ENCODE peak calls at places on chromosomes 1 and 21, in nine cellular contexts. W is GM06990; Z is astrocyte of the cerebellum; O is CD8-positive, alpha-beta T cell; X is right atrium auricular region; F is psoas muscle; E is transverse colon; M is endodermal cell; P is foreskin fibroblast. L is an unnamed sample.

GRCh38 chr21:27646691-27647090 is 679.8 kb upstream of the ADAMTS5 start:
- DNase-seq in W (no peak), Z (no peak), O (no peak), X (no peak), F (no peak), E (no peak), M (no peak), P (peak), L (peak)

GRCh38 chr1:30900931-30901560 is 7.5 kb downstream of the SDC3 start:
- DNase-seq in W (no peak), Z (no peak), O (no peak), X (no peak), F (no peak), E (no peak), M (no peak), P (no peak), L (no peak)

GRCh38 chr1:172206256-172206655 is 214.2 kb upstream of the C1orf105 start:
- DNase-seq in W (no peak), Z (no peak), O (no peak), X (no peak), F (no peak), E (no peak), M (no peak), P (no peak), L (no peak)

GRCh38 chr1:92749024-92749634 is 35.8 kb downstream of the EVI5 start:
- DNase-seq in W (peak), Z (peak), O (peak), X (no peak), F (no peak), E (peak), M (peak), P (peak), L (peak)

GRCh38 chr1:2786329-2787162 is 14.9 kb downstream of the TTC34 start:
- DNase-seq in W (peak), Z (no peak), O (peak), X (no peak), F (peak), E (peak), M (peak), P (no peak), L (no peak)

GRCh38 chr21:41611966-41612606 is 104.1 kb upstream of the TMPRSS2 start:
- DNase-seq in W (no peak), Z (no peak), O (no peak), X (no peak), F (no peak), E (peak), M (peak), P (peak), L (peak)

GRCh38 chr1:226659641-226660040 is 79.4 kb downstream of the ITPKB start:
- DNase-seq in W (no peak), Z (no peak), O (no peak), X (no peak), F (peak), E (no peak), M (no peak), P (no peak), L (no peak)

GRCh38 chr1:100708476-100709062 is 11.0 kb upstream of the VCAM1 start:
- DNase-seq in W (no peak), Z (no peak), O (no peak), X (no peak), F (no peak), E (no peak), M (no peak), P (no peak), L (no peak)

GRCh38 chr1:198107041-198107440 is 49.8 kb upstream of the NEK7 start:
- DNase-seq in W (no peak), Z (no peak), O (no peak), X (no peak), F (no peak), E (no peak), M (no peak), P (peak), L (peak)

GRCh38 chr1:72357411-72357810 is 75.1 kb upstream of the NEGR1 start:
- DNase-seq in W (no peak), Z (no peak), O (no peak), X (no peak), F (no peak), E (no peak), M (no peak), P (peak), L (peak)

GRCh38 chr21:31135536-31136184 is 97.4 kb upstream of the KRTAP19-8 start:
- DNase-seq in W (no peak), Z (no peak), O (no peak), X (no peak), F (no peak), E (no peak), M (no peak), P (no peak), L (no peak)

GRCh38 chr1:150550222-150551048 is 1.2 kb downstream of the ADAMTSL4 start:
- DNase-seq in W (no peak), Z (no peak), O (no peak), X (peak), F (peak), E (peak), M (peak), P (peak), L (no peak)

GRCh38 chr1:186327331-186327730 is 47.7 kb downstream of the TPR start:
- DNase-seq in W (no peak), Z (no peak), O (no peak), X (no peak), F (no peak), E (no peak), M (no peak), P (peak), L (no peak)

GRCh38 chr1:173095632-173096031 is 44.9 kb upstream of the TNFSF18 start:
- DNase-seq in W (no peak), Z (peak), O (no peak), X (no peak), F (no peak), E (no peak), M (no peak), P (peak), L (peak)

GRCh38 chr1:174775621-174776020 is 224.1 kb upstream of the CACYBP start:
- DNase-seq in W (no peak), Z (no peak), O (no peak), X (no peak), F (no peak), E (no peak), M (no peak), P (no peak), L (no peak)

GRCh38 chr1:20472860-20473711 is 12.9 kb downstream of the CAMK2N1 start:
- DNase-seq in W (no peak), Z (no peak), O (no peak), X (no peak), F (peak), E (peak), M (peak), P (peak), L (peak)

GRCh38 chr21:45078877-45079281 is 4.5 kb downstream of the ADARB1 start:
- DNase-seq in W (no peak), Z (no peak), O (peak), X (no peak), F (no peak), E (peak), M (no peak), P (peak), L (peak)

GRCh38 chr1:53125122-53125521 is 17.3 kb downstream of the SLC1A7 start:
- DNase-seq in W (no peak), Z (no peak), O (no peak), X (no peak), F (peak), E (no peak), M (no peak), P (peak), L (no peak)

GRCh38 chr1:2980073-2980791 is 41.0 kb upstream of the ACTRT2 start:
- DNase-seq in W (no peak), Z (no peak), O (no peak), X (no peak), F (peak), E (no peak), M (no peak), P (peak), L (no peak)

GRCh38 chr1:42815938-42816599 is 853 bp upstream of the ERMAP start:
- DNase-seq in W (peak), Z (no peak), O (peak), X (no peak), F (no peak), E (no peak), M (no peak), P (peak), L (peak)

GRCh38 chr1:7515175-7515574 is 255.9 kb upstream of the VAMP3 start:
- DNase-seq in W (no peak), Z (no peak), O (no peak), X (no peak), F (peak), E (no peak), M (no peak), P (no peak), L (peak)

GRCh38 chr1:158037008-158037875 is 43.8 kb downstream of the KIRREL1 start:
- DNase-seq in W (no peak), Z (no peak), O (no peak), X (no peak), F (no peak), E (no peak), M (no peak), P (no peak), L (no peak)

GRCh38 chr1:29519733-29520132 is 283.4 kb downstream of the PTPRU start:
- DNase-seq in W (no peak), Z (peak), O (no peak), X (peak), F (no peak), E (no peak), M (no peak), P (no peak), L (no peak)

GRCh38 chr1:6080469-6080868 is 34.8 kb downstream of the KCNAB2 start:
- DNase-seq in W (no peak), Z (no peak), O (no peak), X (no peak), F (no peak), E (no peak), M (peak), P (no peak), L (peak)

GRCh38 chr1:110548381-110548780 is 29.4 kb upstream of the KCNA10 start:
- DNase-seq in W (no peak), Z (no peak), O (no peak), X (no peak), F (no peak), E (no peak), M (peak), P (peak), L (peak)

GRCh38 chr1:116255933-116256649 is 117.0 kb upstream of the ATP1A1 start:
- DNase-seq in W (no peak), Z (no peak), O (no peak), X (no peak), F (no peak), E (no peak), M (no peak), P (no peak), L (peak)

GRCh38 chr1:10973552-10973951 is 38.9 kb upstream of the TARDBP start:
- DNase-seq in W (no peak), Z (no peak), O (no peak), X (no peak), F (peak), E (no peak), M (peak), P (peak), L (no peak)

GRCh38 chr1:43349594-43350306 is 9.0 kb upstream of the CDC20 start:
- DNase-seq in W (no peak), Z (peak), O (no peak), X (no peak), F (no peak), E (no peak), M (no peak), P (peak), L (peak)

GRCh38 chr1:84156210-84156621 is 12.1 kb downstream of the PRKACB start:
- DNase-seq in W (no peak), Z (peak), O (no peak), X (no peak), F (no peak), E (no peak), M (no peak), P (peak), L (peak)

GRCh38 chr1:56120021-56120420 is 459.3 kb downstream of the PLPP3 start:
- DNase-seq in W (no peak), Z (no peak), O (no peak), X (no peak), F (no peak), E (no peak), M (no peak), P (peak), L (no peak)

GRCh38 chr1:3523980-3524379 is 69.5 kb downstream of the ARHGEF16 start:
- DNase-seq in W (no peak), Z (no peak), O (no peak), X (no peak), F (no peak), E (no peak), M (no peak), P (no peak), L (no peak)

GRCh38 chr1:216221260-216221700 is 202.0 kb downstream of the USH2A start:
- DNase-seq in W (peak), Z (peak), O (no peak), X (no peak), F (no peak), E (peak), M (peak), P (peak), L (peak)

GRCh38 chr21:26982767-26983166 is 15.9 kb upstream of the ADAMTS5 start:
- DNase-seq in W (no peak), Z (no peak), O (no peak), X (no peak), F (no peak), E (no peak), M (no peak), P (peak), L (peak)

GRCh38 chr1:160116277-160117147 is 953 bp downstream of the ATP1A2 start:
- DNase-seq in W (no peak), Z (peak), O (no peak), X (no peak), F (peak), E (no peak), M (no peak), P (peak), L (peak)
- H3K4me3 ChIP-seq in W (no peak), Z (peak), O (no peak), X (peak), F (peak), E (peak), M (no peak), P (no peak), L (no peak)

GRCh38 chr1:168365719-168366474 is 85.2 kb downstream of the TBX19 start:
- DNase-seq in W (no peak), Z (no peak), O (no peak), X (no peak), F (no peak), E (no peak), M (no peak), P (no peak), L (peak)
- TF ChIP-seq CTCF in W (peak), Z (no peak), O (no peak), X (no peak), F (no peak), E (no peak), M (peak), P (no peak), L (peak)

GRCh38 chr1:225548140-225548857 is 104.6 kb downstream of the ENAH start:
- DNase-seq in W (no peak), Z (no peak), O (no peak), X (no peak), F (no peak), E (no peak), M (no peak), P (no peak), L (no peak)

GRCh38 chr1:225544924-225545323 is 108.0 kb downstream of the ENAH start:
- DNase-seq in W (no peak), Z (no peak), O (no peak), X (no peak), F (no peak), E (no peak), M (no peak), P (no peak), L (no peak)

GRCh38 chr1:225544283-225544682 is 108.6 kb downstream of the ENAH start:
- DNase-seq in W (no peak), Z (no peak), O (no peak), X (no peak), F (no peak), E (no peak), M (no peak), P (no peak), L (no peak)

GRCh38 chr1:225543350-225543749 is 109.6 kb downstream of the ENAH start:
- DNase-seq in W (no peak), Z (no peak), O (no peak), X (no peak), F (no peak), E (no peak), M (no peak), P (no peak), L (no peak)

GRCh38 chr1:225545649-225546048 is 107.3 kb downstream of the ENAH start:
- DNase-seq in W (no peak), Z (no peak), O (no peak), X (no peak), F (no peak), E (no peak), M (no peak), P (no peak), L (no peak)
- H3K4me3 ChIP-seq in W (no peak), Z (no peak), O (no peak), X (no peak), F (no peak), E (no peak), M (no peak), P (no peak), L (no peak)

GRCh38 chr1:34547043-34547674 is 207.7 kb upstream of the GJB5 start:
- DNase-seq in W (no peak), Z (no peak), O (no peak), X (no peak), F (no peak), E (no peak), M (peak), P (no peak), L (peak)
- TF ChIP-seq CTCF in W (no peak), Z (no peak), O (no peak), X (no peak), F (no peak), E (no peak), M (peak), P (peak), L (peak)

L was measured in epithelial cell of esophagus.